ENCODE peak calls at places on chromosomes 4 and X, in four cellular contexts. P is uterus, M is SW480, O is renal cortical epithelial cell. T is an unnamed sample.

GRCh38 chrX:82676386-82676785 is 831.7 kb upstream of the POU3F4 start:
- DNase-seq in P (no peak), M (peak; percentile 6), O (no peak), T (no peak)

GRCh38 chr4:86529450-86529849 is 64.7 kb upstream of the PTPN13 start:
- DNase-seq in P (no peak), M (no peak), O (no peak), T (no peak)

GRCh38 chr4:167645358-167645757 is 411.1 kb upstream of the SPOCK3 start:
- DNase-seq in P (no peak), M (no peak), O (no peak), T (no peak)

GRCh38 chrX:13090261-13091110 is 46.1 kb upstream of the FAM9C start:
- DNase-seq in P (no peak), M (no peak), O (no peak), T (no peak)

GRCh38 chrX:112784692-112785091 is 55.9 kb downstream of the AMOT start:
- DNase-seq in P (no peak), M (no peak), O (no peak), T (no peak)

GRCh38 chr4:99763635-99764101 is 53.0 kb upstream of the DAPP1 start:
- DNase-seq in P (peak; percentile 62), M (peak; percentile 36), O (peak; percentile 99), T (peak; percentile 92)

GRCh38 chr4:27429260-27429970 is 568.8 kb downstream of the STIM2 start:
- DNase-seq in P (no peak), M (no peak), O (no peak), T (no peak)

GRCh38 chrX:81890476-81890875 is 688.6 kb downstream of the SH3BGRL start:
- DNase-seq in P (no peak), M (no peak), O (no peak), T (no peak)

GRCh38 chr4:178105223-178105622 is 663.0 kb upstream of the AGA start:
- DNase-seq in P (no peak), M (no peak), O (no peak), T (no peak)

GRCh38 chr4:87150498-87151261 is 69.7 kb downstream of the KLHL8 start:
- DNase-seq in P (peak; percentile 76), M (peak; percentile 59), O (peak; percentile 80), T (peak; percentile 76)

GRCh38 chrX:84318661-84319060 is 130.7 kb upstream of the RPS6KA6 start:
- DNase-seq in P (no peak), M (no peak), O (no peak), T (no peak)

GRCh38 chr4:51858605-51859211 is 15.8 kb downstream of the DCUN1D4 start:
- DNase-seq in P (no peak), M (no peak), O (peak; percentile 33), T (no peak)

GRCh38 chrX:1537031-1537715 is at the start of gene P2RY8:
- DNase-seq in P (peak; percentile 52), M (peak; percentile 9), O (no peak), T (no peak)

GRCh38 chr4:184444953-184445309 is 29.4 kb downstream of the IRF2 start:
- DNase-seq in P (no peak), M (no peak), O (no peak), T (no peak)

GRCh38 chr4:25694466-25694865 is 38.8 kb downstream of the SLC34A2 start:
- DNase-seq in P (no peak), M (peak; percentile 20), O (peak; percentile 42), T (peak; percentile 45)

GRCh38 chr4:8555716-8556115 is 24.5 kb upstream of the GPR78 start:
- DNase-seq in P (no peak), M (no peak), O (no peak), T (no peak)

GRCh38 chrX:28042826-28043564 is 61.7 kb upstream of the DCAF8L1 start:
- DNase-seq in P (no peak), M (no peak), O (no peak), T (no peak)

GRCh38 chr4:102687373-102687981 is 73.3 kb downstream of the MANBA start:
- DNase-seq in P (no peak), M (no peak), O (peak; percentile 87), T (peak; percentile 89)

GRCh38 chrX:107731831-107732502 is 43.6 kb downstream of the TSC22D3 start:
- DNase-seq in P (peak; percentile 94), M (peak; percentile 45), O (peak; percentile 95), T (peak; percentile 95)

GRCh38 chr4:158253350-158253980 is 43.2 kb downstream of the TMEM144 start:
- DNase-seq in P (peak; percentile 66), M (peak; percentile 39), O (peak; percentile 45), T (peak; percentile 55)

GRCh38 chrX:283115-283845 is 2.1 kb downstream of the PLCXD1 start:
- DNase-seq in P (peak; percentile 91), M (peak; percentile 84), O (peak; percentile 82), T (peak; percentile 86)

GRCh38 chr4:102420563-102421221 is 75.4 kb upstream of the SLC39A8 start:
- DNase-seq in P (no peak), M (no peak), O (peak; percentile 28), T (no peak)

GRCh38 chrX:136046295-136046894 is 61.2 kb downstream of the SLC9A6 start:
- DNase-seq in P (no peak), M (no peak), O (no peak), T (no peak)

GRCh38 chr4:164935363-164935762 is 42.1 kb downstream of the TRIM61 start:
- DNase-seq in P (no peak), M (peak; percentile 11), O (no peak), T (no peak)

GRCh38 chrX:42725196-42725595 is 52.8 kb downstream of the PPP1R2C start:
- DNase-seq in P (no peak), M (no peak), O (peak; percentile 50), T (peak; percentile 47)

GRCh38 chr4:160877087-160877790 is 1286.6 kb downstream of the FSTL5 start:
- DNase-seq in P (no peak), M (no peak), O (peak; percentile 34), T (peak; percentile 31)

GRCh38 chr4:5381981-5382441 is 326.3 kb downstream of the EVC2 start:
- DNase-seq in P (no peak), M (peak; percentile 19), O (peak; percentile 58), T (peak; percentile 11)